ENCODE peak calls at places on chromosomes 16 and 17, in four cellular contexts. C is ascending aorta, Z is foreskin keratinocyte, S is GM23338. I is an unnamed sample.

GRCh38 chr17:36837193-36837592 is 100.1 kb upstream of the LHX1 start:
- DNase-seq in S (no peak), C (no peak), Z (no peak), I (no peak)

GRCh38 chr17:40952675-40953074 is 14.1 kb downstream of the KRT39 start:
- DNase-seq in C (no peak), S (no peak), Z (peak; percentile 78), I (no peak)

GRCh38 chr16:85461814-85462404 is 151.2 kb upstream of the GSE1 start:
- DNase-seq in C (no peak), S (peak; percentile 80), Z (no peak), I (no peak)

GRCh38 chr17:31318298-31319190 is 2.9 kb downstream of the EVI2A start:
- DNase-seq in C (no peak), Z (no peak), S (peak; percentile 29), I (no peak)

GRCh38 chr17:56087199-56087598 is 66.1 kb upstream of the ANKFN1 start:
- DNase-seq in S (no peak), Z (no peak), C (no peak), I (no peak)

GRCh38 chr16:4801962-4802658 is at the start of gene ROGDI:
- DNase-seq in S (peak; percentile 96), Z (peak; percentile 70), C (peak; percentile 46), I (peak; percentile 93)

GRCh38 chr17:40695874-40696472 is 7.6 kb downstream of the KRT24 start:
- DNase-seq in C (no peak), Z (no peak), S (no peak), I (no peak)

GRCh38 chr17:68700391-68700790 is 99.2 kb upstream of the FAM20A start:
- DNase-seq in S (no peak), Z (no peak), C (no peak), I (no peak)

GRCh38 chr17:16919663-16920627 is 52.0 kb downstream of the TNFRSF13B start:
- DNase-seq in S (peak; percentile 67), Z (no peak), C (no peak), I (no peak)

GRCh38 chr16:66714659-66715307 is 18.2 kb upstream of the CMTM4 start:
- DNase-seq in C (no peak), Z (peak; percentile 72), S (no peak), I (no peak)

DNA sequence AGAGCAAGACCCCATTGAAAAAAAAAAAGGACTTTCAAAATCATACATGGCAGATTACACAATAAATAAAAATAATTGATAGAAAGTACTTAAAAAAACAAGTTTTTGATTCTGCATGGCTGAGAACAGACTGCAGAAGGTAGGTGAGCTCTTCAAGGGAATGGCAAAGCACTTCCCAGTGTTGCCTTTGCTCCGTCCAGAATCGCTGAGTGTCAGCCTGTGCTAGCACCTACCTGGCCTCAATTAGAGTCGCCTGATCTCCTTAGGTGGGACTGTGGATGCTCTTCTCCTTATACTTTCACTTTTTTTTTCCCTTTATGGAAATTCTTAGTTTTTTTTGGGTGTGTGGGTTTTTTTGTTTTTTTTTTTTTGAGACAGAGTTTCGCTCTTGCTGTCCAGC is 6.0 kb upstream of the TMEM220 start:
- DNase-seq in C (no peak), S (no peak), Z (no peak), I (no peak)
- H3K4me1 ChIP-seq in C (no peaks in the 10 kb centered on the region), S (peaks cover 6% of the 10 kb centered on the region), Z (peaks cover 2% of the 10 kb centered on the region), I (no peaks in the 10 kb centered on the region)

GRCh38 chr17:10102817-10103216 is 95.6 kb downstream of the GAS7 start:
- DNase-seq in C (no peak), S (no peak), Z (no peak), I (peak; percentile 2)
- H3K4me1 ChIP-seq in C (no peaks in the 10 kb centered on the region), S (no peaks in the 10 kb centered on the region), Z (no peaks in the 10 kb centered on the region), I (no peaks in the 10 kb centered on the region)

GRCh38 chr17:64240261-64240740 is 22.8 kb downstream of the TEX2 start:
- DNase-seq in S (peak; percentile 36), Z (no peak), C (no peak), I (peak; percentile 53)

GRCh38 chr17:64242633-64243032 is 20.4 kb downstream of the TEX2 start:
- DNase-seq in Z (no peak), S (no peak), C (no peak), I (no peak)

GRCh38 chr17:64244165-64244564 is 18.9 kb downstream of the TEX2 start:
- DNase-seq in S (no peak), C (no peak), Z (no peak), I (no peak)

GRCh38 chr17:64243340-64243739 is 19.7 kb downstream of the TEX2 start:
- DNase-seq in Z (no peak), S (no peak), C (no peak), I (no peak)

DNA sequence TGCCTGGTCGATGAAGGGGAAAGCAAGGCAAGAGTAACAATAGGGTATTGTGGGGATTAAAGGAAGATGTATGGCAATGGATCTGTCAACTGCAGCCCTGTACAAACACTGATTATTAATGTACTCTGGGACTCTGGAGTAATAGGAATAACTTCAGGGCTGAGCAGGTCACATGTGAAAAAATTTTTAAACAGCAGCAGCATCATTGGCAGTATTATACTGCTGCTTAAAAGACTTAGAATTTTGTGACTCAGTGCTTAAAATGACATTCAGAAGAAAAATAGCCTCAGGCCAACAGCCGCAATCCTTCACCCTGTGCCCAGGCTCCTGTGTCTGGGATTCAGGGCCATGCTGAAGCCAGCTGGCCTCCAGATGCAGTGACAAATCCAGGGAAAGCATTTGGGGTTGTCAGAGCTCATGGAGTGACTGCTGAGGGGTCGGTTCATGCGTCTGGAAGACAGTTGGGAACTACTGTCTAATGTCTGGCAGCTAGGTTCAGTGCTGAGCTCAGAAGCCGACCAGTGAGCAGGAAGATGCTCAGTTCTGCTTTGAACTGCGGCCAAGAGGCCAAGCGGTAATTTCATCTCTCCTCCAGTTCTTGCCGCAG is 22.2 kb downstream of the TEX2 start:
- DNase-seq in S (no peak), C (peak; percentile 28), Z (no peak), I (peak; percentile 81)
- H3K4me1 ChIP-seq in S (no peaks in the 10 kb centered on the region), C (peaks cover 7% of the 10 kb centered on the region), Z (peaks cover 38% of the 10 kb centered on the region), I (peaks cover 14% of the 10 kb centered on the region)

GRCh38 chr16:81808933-81809480 is 29.9 kb downstream of the PLCG2 start:
- DNase-seq in S (no peak), Z (no peak), C (no peak), I (no peak)
- H3K4me1 ChIP-seq in S (no peaks in the 10 kb centered on the region), Z (no peaks in the 10 kb centered on the region), C (no peaks in the 10 kb centered on the region), I (peaks cover 9% of the 10 kb centered on the region)

DNA sequence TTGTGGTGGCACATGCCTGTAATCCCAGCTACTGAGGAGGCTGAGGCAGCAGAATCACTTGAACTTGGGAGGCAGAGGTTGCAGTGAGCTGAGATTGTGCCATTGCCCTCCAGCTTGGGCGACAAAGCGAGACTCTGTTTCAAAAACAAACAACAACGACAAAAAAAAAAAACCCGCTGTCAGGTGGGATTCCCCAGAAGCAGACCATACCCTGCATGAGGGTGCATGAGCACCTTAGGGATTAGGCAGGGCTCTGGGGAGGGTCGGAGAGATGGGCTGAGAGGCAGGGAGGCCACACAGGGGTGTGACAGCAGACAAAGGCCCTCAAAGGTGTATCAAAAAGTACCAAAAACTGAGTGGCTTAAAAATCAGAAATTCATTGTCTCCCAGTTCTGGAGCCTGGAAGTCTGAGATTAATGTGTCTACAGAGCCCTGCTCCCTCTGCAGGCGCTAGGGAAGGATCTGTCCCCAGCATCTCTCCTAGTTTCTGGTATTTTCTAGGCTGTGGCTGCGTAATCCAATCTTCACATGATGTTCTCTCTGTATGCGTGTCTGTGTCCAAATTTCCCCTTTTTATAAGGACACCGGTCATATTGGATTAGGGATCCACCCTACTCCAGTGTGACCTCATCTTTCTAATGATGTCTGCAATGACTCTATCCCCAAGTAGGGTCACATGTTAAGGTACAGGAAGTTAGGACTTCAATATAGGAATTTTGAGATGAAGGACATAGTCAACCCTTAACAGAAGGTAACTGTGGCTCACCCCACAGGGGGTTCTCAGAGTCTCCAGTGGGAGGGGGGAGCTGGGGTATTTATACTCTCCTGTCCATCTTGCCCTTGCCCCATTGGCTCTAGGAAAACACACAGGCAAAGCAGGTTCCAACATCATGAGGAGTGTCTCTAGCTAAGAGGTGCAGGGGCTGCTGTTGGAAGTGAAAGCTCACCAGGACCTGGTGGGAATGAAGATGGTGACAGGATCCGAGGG is 13.6 kb upstream of the TVP23A start:
- DNase-seq in C (no peak), Z (no peak), S (no peak), I (no peak)
- H3K4me1 ChIP-seq in C (peaks cover 7% of the 10 kb centered on the region), Z (no peaks in the 10 kb centered on the region), S (no peaks in the 10 kb centered on the region), I (peaks cover 13% of the 10 kb centered on the region)